ENCODE peak calls at places on chromosomes 13 and 19, in seven cellular contexts. One of them, this sample, is unnamed.

GRCh38 chr19:23203841-23204344 is 46.3 kb downstream of the ZNF724 start:
- DNase-seq in mucosa of descending colon: no peak
- DNase-seq in thoracic aorta: no peak
- DNase-seq in PC-3: no peak
- DNase-seq in stomach: no peak
- DNase-seq in Caco-2: no peak
- DNase-seq in Panc1: no peak
- DNase-seq in this sample: no peak

GRCh38 chr19:33063356-33064116 is 1.2 kb downstream of the RHPN2 start:
- DNase-seq in mucosa of descending colon: peak; percentile 63
- DNase-seq in thoracic aorta: no peak
- DNase-seq in PC-3: peak; percentile 43
- DNase-seq in stomach: peak; percentile 73
- DNase-seq in Caco-2: no peak
- DNase-seq in Panc1: no peak
- DNase-seq in this sample: no peak

GRCh38 chr13:95298971-95299627 is 2.2 kb downstream of the ABCC4 start:
- DNase-seq in mucosa of descending colon: no peak
- DNase-seq in thoracic aorta: no peak
- DNase-seq in PC-3: peak; percentile 86
- DNase-seq in stomach: no peak
- DNase-seq in Caco-2: peak; percentile 61
- DNase-seq in Panc1: no peak
- DNase-seq in this sample: peak; percentile 74

GRCh38 chr19:6568010-6568411 is 22.9 kb downstream of the CD70 start:
- DNase-seq in mucosa of descending colon: no peak
- DNase-seq in thoracic aorta: no peak
- DNase-seq in PC-3: no peak
- DNase-seq in stomach: no peak
- DNase-seq in Caco-2: peak; percentile 53
- DNase-seq in Panc1: no peak
- DNase-seq in this sample: no peak

GRCh38 chr13:64453831-64454230 is 2776.3 kb downstream of the PCDH9 start:
- DNase-seq in mucosa of descending colon: no peak
- DNase-seq in thoracic aorta: no peak
- DNase-seq in PC-3: no peak
- DNase-seq in stomach: no peak
- DNase-seq in Caco-2: no peak
- DNase-seq in Panc1: no peak
- DNase-seq in this sample: no peak

GRCh38 chr13:100954430-100955361 is 280.1 kb upstream of the TMTC4 start:
- DNase-seq in mucosa of descending colon: no peak
- DNase-seq in thoracic aorta: no peak
- DNase-seq in PC-3: no peak
- DNase-seq in stomach: no peak
- DNase-seq in Caco-2: no peak
- DNase-seq in Panc1: no peak
- DNase-seq in this sample: no peak

GRCh38 chr13:19634129-19634740 is 776 bp downstream of the MPHOSPH8 start:
- DNase-seq in mucosa of descending colon: no peak
- DNase-seq in thoracic aorta: no peak
- DNase-seq in PC-3: peak; percentile 46
- DNase-seq in stomach: peak; percentile 33
- DNase-seq in Caco-2: no peak
- DNase-seq in Panc1: no peak
- DNase-seq in this sample: peak; percentile 50

GRCh38 chr19:18672606-18673337 is 10.7 kb upstream of the CRTC1 start:
- DNase-seq in mucosa of descending colon: no peak
- DNase-seq in thoracic aorta: no peak
- DNase-seq in PC-3: no peak
- DNase-seq in stomach: peak; percentile 73
- DNase-seq in Caco-2: no peak
- DNase-seq in Panc1: no peak
- DNase-seq in this sample: no peak

GRCh38 chr13:24625870-24626419 is 54.3 kb upstream of the ATP12A start:
- DNase-seq in mucosa of descending colon: no peak
- DNase-seq in thoracic aorta: no peak
- DNase-seq in PC-3: no peak
- DNase-seq in stomach: peak; percentile 25
- DNase-seq in Caco-2: no peak
- DNase-seq in Panc1: no peak
- DNase-seq in this sample: no peak

GRCh38 chr13:77810430-77810829 is 108.2 kb downstream of the EDNRB start:
- DNase-seq in mucosa of descending colon: no peak
- DNase-seq in thoracic aorta: no peak
- DNase-seq in PC-3: peak; percentile 53
- DNase-seq in stomach: no peak
- DNase-seq in Caco-2: no peak
- DNase-seq in Panc1: no peak
- DNase-seq in this sample: peak; percentile 8

GRCh38 chr13:30043631-30043925 is 193.2 kb upstream of the UBL3 start:
- DNase-seq in mucosa of descending colon: no peak
- DNase-seq in thoracic aorta: no peak
- DNase-seq in PC-3: no peak
- DNase-seq in stomach: no peak
- DNase-seq in Caco-2: no peak
- DNase-seq in Panc1: no peak
- DNase-seq in this sample: peak; percentile 69

GRCh38 chr19:45442927-45443461 is 19.3 kb upstream of the ERCC1 start:
- DNase-seq in mucosa of descending colon: no peak
- DNase-seq in thoracic aorta: no peak
- DNase-seq in PC-3: peak; percentile 19
- DNase-seq in stomach: peak; percentile 42
- DNase-seq in Caco-2: peak; percentile 55
- DNase-seq in Panc1: no peak
- DNase-seq in this sample: no peak

GRCh38 chr13:33743438-33744368 is 74.2 kb upstream of the RFC3 start:
- DNase-seq in mucosa of descending colon: no peak
- DNase-seq in thoracic aorta: no peak
- DNase-seq in PC-3: no peak
- DNase-seq in stomach: no peak
- DNase-seq in Caco-2: no peak
- DNase-seq in Panc1: no peak
- DNase-seq in this sample: no peak

GRCh38 chr19:35296644-35297514 is 4.9 kb downstream of the MAG start:
- DNase-seq in mucosa of descending colon: no peak
- DNase-seq in thoracic aorta: no peak
- DNase-seq in PC-3: no peak
- DNase-seq in stomach: no peak
- DNase-seq in Caco-2: no peak
- DNase-seq in Panc1: no peak
- DNase-seq in this sample: no peak

GRCh38 chr13:73876323-73876722 is 257.9 kb downstream of the KLF12 start:
- DNase-seq in mucosa of descending colon: no peak
- DNase-seq in thoracic aorta: no peak
- DNase-seq in PC-3: no peak
- DNase-seq in stomach: no peak
- DNase-seq in Caco-2: no peak
- DNase-seq in Panc1: no peak
- DNase-seq in this sample: no peak
- H3K36me3 ChIP-seq in mucosa of descending colon: no peaks in the 10 kb centered on the region
- H3K36me3 ChIP-seq in thoracic aorta: no peaks in the 10 kb centered on the region
- H3K36me3 ChIP-seq in PC-3: no peaks in the 10 kb centered on the region
- H3K36me3 ChIP-seq in stomach: no peaks in the 10 kb centered on the region
- H3K36me3 ChIP-seq in Caco-2: no peaks in the 10 kb centered on the region
- H3K36me3 ChIP-seq in Panc1: no peaks in the 10 kb centered on the region
- H3K36me3 ChIP-seq in this sample: no peaks in the 10 kb centered on the region

DNA sequence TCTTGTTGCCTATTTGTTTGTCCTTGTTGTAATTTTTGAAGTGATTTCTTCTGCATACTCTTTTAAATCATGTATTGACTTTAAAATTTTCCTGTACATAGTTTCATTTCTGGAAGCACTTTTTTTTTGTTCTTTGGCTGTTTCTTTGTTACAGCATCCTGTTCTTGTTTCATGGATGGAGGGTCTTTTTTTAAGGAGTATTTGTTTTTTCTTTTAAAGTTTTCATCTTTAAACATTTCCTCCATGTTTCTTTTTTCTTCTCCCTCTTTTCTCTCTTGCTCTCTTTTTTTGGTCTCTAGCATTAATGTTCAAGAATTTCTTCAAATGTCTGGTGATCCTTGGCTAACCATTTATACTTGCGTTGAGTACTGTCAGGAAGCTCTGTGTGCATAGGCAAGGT is 58.8 kb downstream of the URI1 start:
- DNase-seq in mucosa of descending colon: no peak
- DNase-seq in thoracic aorta: no peak
- DNase-seq in PC-3: no peak
- DNase-seq in stomach: no peak
- DNase-seq in Caco-2: no peak
- DNase-seq in Panc1: no peak
- DNase-seq in this sample: no peak
- H3K36me3 ChIP-seq in mucosa of descending colon: no peaks in the 10 kb centered on the region
- H3K36me3 ChIP-seq in thoracic aorta: no peaks in the 10 kb centered on the region
- H3K36me3 ChIP-seq in PC-3: peaks cover 2% of the 10 kb centered on the region
- H3K36me3 ChIP-seq in stomach: peaks cover 7% of the 10 kb centered on the region
- H3K36me3 ChIP-seq in Caco-2: no peaks in the 10 kb centered on the region
- H3K36me3 ChIP-seq in Panc1: peaks cover 5% of the 10 kb centered on the region
- H3K36me3 ChIP-seq in this sample: peaks cover 5% of the 10 kb centered on the region

DNA sequence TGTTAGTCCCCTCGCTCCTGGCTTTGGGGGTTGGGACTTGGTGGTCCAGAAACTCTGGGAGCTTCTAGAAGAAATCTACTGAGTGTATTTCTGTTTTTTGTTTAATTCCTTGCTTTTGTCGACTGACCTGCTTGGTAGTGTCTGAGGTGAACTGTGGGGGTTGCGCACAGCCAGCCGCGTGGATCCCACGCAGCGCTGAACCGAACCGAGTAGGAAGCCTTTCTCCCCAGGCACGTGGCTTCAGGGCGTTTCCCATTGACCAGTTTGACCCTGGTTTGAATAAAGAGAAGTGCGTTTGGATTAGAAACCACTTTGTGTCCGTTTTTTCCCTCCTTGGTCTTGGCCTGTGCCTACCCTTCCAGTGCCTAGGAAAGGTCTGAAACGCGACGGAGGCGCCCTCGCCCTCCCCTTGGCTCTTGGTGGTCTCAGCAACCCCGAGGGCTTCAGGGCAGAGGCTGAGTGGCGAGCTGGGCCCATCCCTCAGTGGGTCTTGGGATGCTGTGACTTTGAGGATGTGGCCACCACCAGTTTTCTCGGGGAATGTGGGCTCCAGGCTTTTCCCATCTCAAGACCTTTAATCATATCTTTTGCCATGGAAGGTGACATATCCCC is 2.7 kb upstream of the RPS15 start:
- DNase-seq in mucosa of descending colon: no peak
- DNase-seq in thoracic aorta: no peak
- DNase-seq in PC-3: no peak
- DNase-seq in stomach: no peak
- DNase-seq in Caco-2: no peak
- DNase-seq in Panc1: no peak
- DNase-seq in this sample: no peak
- H3K36me3 ChIP-seq in mucosa of descending colon: peaks cover 4% of the 10 kb centered on the region
- H3K36me3 ChIP-seq in thoracic aorta: peaks cover 41% of the 10 kb centered on the region
- H3K36me3 ChIP-seq in PC-3: peaks cover 10% of the 10 kb centered on the region
- H3K36me3 ChIP-seq in stomach: peaks cover 69% of the 10 kb centered on the region
- H3K36me3 ChIP-seq in Caco-2: peaks cover 5% of the 10 kb centered on the region
- H3K36me3 ChIP-seq in Panc1: peaks cover 6% of the 10 kb centered on the region
- H3K36me3 ChIP-seq in this sample: peaks cover 13% of the 10 kb centered on the region

GRCh38 chr19:38497907-38498306 is 64.4 kb downstream of the RYR1 start:
- DNase-seq in mucosa of descending colon: no peak
- DNase-seq in thoracic aorta: no peak
- DNase-seq in PC-3: no peak
- DNase-seq in stomach: no peak
- DNase-seq in Caco-2: no peak
- DNase-seq in Panc1: no peak
- DNase-seq in this sample: no peak

GRCh38 chr19:38494379-38494778 is 60.9 kb downstream of the RYR1 start:
- DNase-seq in mucosa of descending colon: no peak
- DNase-seq in thoracic aorta: no peak
- DNase-seq in PC-3: no peak
- DNase-seq in stomach: no peak
- DNase-seq in Caco-2: no peak
- DNase-seq in Panc1: no peak
- DNase-seq in this sample: no peak

GRCh38 chr19:38499532-38499931 is 66.0 kb downstream of the RYR1 start:
- DNase-seq in mucosa of descending colon: no peak
- DNase-seq in thoracic aorta: no peak
- DNase-seq in PC-3: no peak
- DNase-seq in stomach: no peak
- DNase-seq in Caco-2: no peak
- DNase-seq in Panc1: no peak
- DNase-seq in this sample: no peak

GRCh38 chr19:38496116-38496515 is 62.6 kb downstream of the RYR1 start:
- DNase-seq in mucosa of descending colon: no peak
- DNase-seq in thoracic aorta: no peak
- DNase-seq in PC-3: no peak
- DNase-seq in stomach: no peak
- DNase-seq in Caco-2: no peak
- DNase-seq in Panc1: no peak
- DNase-seq in this sample: no peak

DNA sequence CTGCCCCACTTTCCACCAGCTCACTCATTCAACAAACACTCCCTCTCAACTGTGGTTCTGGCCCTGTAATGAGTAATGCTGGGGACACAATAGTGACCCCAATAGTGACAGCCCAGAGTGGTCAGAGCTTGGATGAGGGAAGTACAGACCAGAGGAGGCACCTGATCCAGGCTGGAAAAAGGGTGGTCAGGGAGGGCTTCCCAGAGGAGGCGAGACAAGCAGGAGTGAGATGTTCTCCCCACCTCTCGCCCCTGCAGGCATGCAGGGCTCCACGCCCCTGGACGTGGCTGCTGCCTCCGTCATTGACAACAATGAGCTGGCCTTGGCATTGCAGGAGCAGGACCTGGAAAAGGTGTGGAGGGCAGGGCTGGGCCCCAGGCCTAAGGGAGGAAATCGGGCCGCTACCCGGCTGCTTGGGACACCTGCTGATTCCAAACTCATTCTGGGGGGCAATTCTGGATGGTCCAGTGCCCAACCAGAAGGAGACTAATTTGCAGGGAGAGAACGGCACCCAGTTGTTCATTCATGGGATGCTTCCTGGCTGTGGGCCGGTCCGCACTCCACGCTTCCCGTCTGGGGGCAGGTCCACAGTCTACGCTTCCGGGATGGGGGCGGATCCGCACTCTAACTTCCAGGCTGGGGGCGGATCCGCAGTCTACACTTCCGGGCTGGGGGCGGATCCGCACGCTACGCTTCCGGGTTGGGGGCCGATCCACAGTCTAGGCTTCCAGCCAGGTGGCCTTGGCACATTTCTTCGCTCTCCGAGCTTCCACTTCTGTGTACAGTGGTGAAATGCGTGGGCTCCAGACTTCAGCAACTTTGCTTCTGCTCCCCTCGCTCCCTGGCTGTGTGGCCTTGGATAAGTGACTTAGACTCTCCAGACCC is 63.4 kb downstream of the RYR1 start:
- DNase-seq in mucosa of descending colon: no peak
- DNase-seq in thoracic aorta: no peak
- DNase-seq in PC-3: no peak
- DNase-seq in stomach: no peak
- DNase-seq in Caco-2: no peak
- DNase-seq in Panc1: no peak
- DNase-seq in this sample: no peak
- H3K36me3 ChIP-seq in mucosa of descending colon: no peaks in the 10 kb centered on the region
- H3K36me3 ChIP-seq in thoracic aorta: no peaks in the 10 kb centered on the region
- H3K36me3 ChIP-seq in PC-3: no peaks in the 10 kb centered on the region
- H3K36me3 ChIP-seq in stomach: no peaks in the 10 kb centered on the region
- H3K36me3 ChIP-seq in Caco-2: no peaks in the 10 kb centered on the region
- H3K36me3 ChIP-seq in Panc1: no peaks in the 10 kb centered on the region
- H3K36me3 ChIP-seq in this sample: no peaks in the 10 kb centered on the region